ENCODE peak calls at places on chromosomes 2 and 18, in seven cellular contexts. M, J, X, T, Q, P and R are unnamed samples.
A peak's percentile ranks its signal among the peaks of the same experiment; 100 is the strongest.

GRCh38 chr2:16250466-16250865 is 310.1 kb downstream of the MYCN start:
- DNase-seq in M (no peak), J (no peak), X (no peak), T (no peak), Q (no peak), P (no peak), R (no peak)

GRCh38 chr18:48217306-48218250 is 191.6 kb downstream of the ZBTB7C start:
- DNase-seq in M (no peak), J (no peak), X (no peak), T (no peak), Q (no peak), P (no peak), R (no peak)

GRCh38 chr18:23401400-23402347 is 51.4 kb upstream of the RIOK3 start:
- DNase-seq in M (peak; percentile 42), J (peak; percentile 17), X (peak; percentile 0), T (no peak), Q (no peak), P (no peak), R (peak; percentile 25)

GRCh38 chr2:231795525-231796327 is 9.5 kb downstream of the COPS7B start:
- DNase-seq in M (no peak), J (peak; percentile 71), X (peak; percentile 54), T (no peak), Q (no peak), P (no peak), R (peak; percentile 90)

GRCh38 chr2:27738349-27739057 is 33.0 kb upstream of the MRPL33 start:
- DNase-seq in M (no peak), J (no peak), X (no peak), T (no peak), Q (no peak), P (no peak), R (no peak)

GRCh38 chr18:22841840-22842239 is 91.3 kb upstream of the RBBP8 start:
- DNase-seq in M (no peak), J (no peak), X (no peak), T (no peak), Q (no peak), P (no peak), R (no peak)

GRCh38 chr2:111986116-111986900 is 68.8 kb upstream of the TMEM87B start:
- DNase-seq in M (no peak), J (no peak), X (no peak), T (no peak), Q (no peak), P (no peak), R (no peak)

GRCh38 chr2:128109243-128109642 is 18.2 kb downstream of the UGGT1 start:
- DNase-seq in M (no peak), J (no peak), X (no peak), T (no peak), Q (no peak), P (no peak), R (no peak)

GRCh38 chr2:28080911-28081310 is 190.4 kb downstream of the BABAM2 start:
- DNase-seq in M (peak; percentile 62), J (no peak), X (no peak), T (no peak), Q (no peak), P (no peak), R (no peak)

GRCh38 chr2:156003780-156004179 is 328.7 kb downstream of the NR4A2 start:
- DNase-seq in M (no peak), J (no peak), X (no peak), T (no peak), Q (no peak), P (no peak), R (no peak)